ENCODE peak calls at places on chromosomes 16 and 17, in four cellular contexts. N is choroid plexus epithelial cell, F is psoas muscle, M is A549. A is an unnamed sample.

GRCh38 chr17:80352991-80353665 is 61.8 kb upstream of the ENDOV start:
- DNase-seq in M (no peak), N (no peak), F (no peak), A (no peak)

GRCh38 chr17:30130121-30130520 is 13.5 kb downstream of the NSRP1 start:
- DNase-seq in F (no peak), M (no peak), N (no peak), A (no peak)

GRCh38 chr16:20409398-20410152 is at the start of gene ACSM5:
- DNase-seq in F (peak), M (no peak), N (no peak), A (peak)

GRCh38 chr16:69324013-69324531 is 6.3 kb downstream of the PDF start:
- DNase-seq in M (no peak), F (peak), N (no peak), A (peak)

GRCh38 chr16:84323626-84324025 is 28.9 kb downstream of the WFDC1 start:
- DNase-seq in M (no peak), F (no peak), N (no peak), A (no peak)

GRCh38 chr17:828761-829160 is 46.6 kb downstream of the MRM3 start:
- DNase-seq in N (no peak), M (no peak), F (no peak), A (no peak)

GRCh38 chr17:73588291-73589095 is 55.8 kb downstream of the SDK2 start:
- DNase-seq in M (no peak), F (no peak), N (no peak), A (no peak)

GRCh38 chr17:46795379-46795952 is 23.0 kb downstream of the WNT3 start:
- DNase-seq in F (no peak), N (peak), M (peak), A (no peak)

GRCh38 chr17:80980397-80981061 is 11.1 kb upstream of the CHMP6 start:
- DNase-seq in F (no peak), N (no peak), M (peak), A (no peak)

GRCh38 chr16:16120382-16121184 is 102.7 kb downstream of the ABCC6 start:
- DNase-seq in M (no peak), F (peak), N (peak), A (peak)

GRCh38 chr17:77391668-77392375 is 251.1 kb downstream of the SEC14L1 start:
- DNase-seq in M (peak), F (peak), N (peak), A (peak)

GRCh38 chr16:81451753-81452680 is 7.4 kb downstream of the CMIP start:
- DNase-seq in F (peak), N (no peak), M (no peak), A (no peak)

GRCh38 chr16:21684199-21684598 is 20.4 kb downstream of the OTOA start:
- DNase-seq in F (no peak), M (peak), N (no peak), A (no peak)

GRCh38 chr16:27448531-27449433 is 46.8 kb downstream of the IL21R start:
- DNase-seq in F (no peak), M (no peak), N (no peak), A (no peak)

GRCh38 chr16:56247018-56247417 is 55.7 kb downstream of the GNAO1 start:
- DNase-seq in N (no peak), M (no peak), F (no peak), A (no peak)

GRCh38 chr16:49696414-49697101 is 159.4 kb downstream of the ZNF423 start:
- DNase-seq in N (peak), M (no peak), F (no peak), A (no peak)

GRCh38 chr16:14300631-14301149 is 229.6 kb downstream of the MRTFB start:
- DNase-seq in N (peak), M (peak), F (peak), A (peak)

GRCh38 chr17:36127882-36128369 is 24.3 kb downstream of the CCL4 start:
- DNase-seq in N (no peak), F (no peak), M (no peak), A (no peak)

GRCh38 chr17:45018514-45019176 is 32.8 kb downstream of the DCAKD start:
- DNase-seq in N (peak), M (no peak), F (no peak), A (peak)

GRCh38 chr16:56513972-56514371 is 5.9 kb downstream of the BBS2 start:
- DNase-seq in N (peak), M (peak), F (no peak), A (peak)

GRCh38 chr16:63904930-63905329 is 1216.9 kb downstream of the CDH11 start:
- DNase-seq in N (no peak), F (no peak), M (no peak), A (no peak)

GRCh38 chr17:81481011-81481799 is 31.4 kb downstream of the ACTG1 start:
- DNase-seq in F (peak), N (peak), M (peak), A (peak)

GRCh38 chr17:46003907-46004748 is 5.1 kb downstream of the STH start:
- DNase-seq in F (peak), N (peak), M (no peak), A (no peak)

GRCh38 chr16:66049865-66050264 is 316.6 kb upstream of the CDH5 start:
- DNase-seq in N (no peak), F (no peak), M (no peak), A (no peak)

GRCh38 chr17:7023576-7024401 is 939 bp downstream of the BCL6B start:
- DNase-seq in M (peak), N (peak), F (peak), A (peak)

GRCh38 chr17:11899494-11899893 is 97.8 kb downstream of the ZNF18 start:
- DNase-seq in F (no peak), N (no peak), M (no peak), A (peak)

GRCh38 chr17:47841488-47842308 is 625 bp upstream of the SCRN2 start:
- DNase-seq in N (no peak), F (no peak), M (no peak), A (no peak)

GRCh38 chr17:35314415-35315216 is 58.8 kb downstream of the SLFN11 start:
- DNase-seq in F (no peak), N (peak), M (peak), A (no peak)

GRCh38 chr17:48539177-48539576 is 5.7 kb downstream of the HOXB2 start:
- DNase-seq in M (no peak), F (no peak), N (no peak), A (no peak)

GRCh38 chr16:88920618-88921602 is 54.5 kb upstream of the PABPN1L start:
- DNase-seq in N (peak), F (peak), M (no peak), A (peak)

GRCh38 chr17:17324616-17325015 is 21.4 kb downstream of the NT5M start:
- DNase-seq in F (no peak), M (no peak), N (no peak), A (no peak)

GRCh38 chr17:4807534-4808377 is 804 bp downstream of the PLD2 start:
- DNase-seq in M (no peak), F (peak), N (no peak), A (no peak)

GRCh38 chr16:62254847-62255246 is 218.6 kb upstream of the CDH8 start:
- DNase-seq in F (no peak), M (no peak), N (no peak), A (no peak)

GRCh38 chr16:64290461-64290860 is 831.4 kb downstream of the CDH11 start:
- DNase-seq in F (no peak), M (no peak), N (no peak), A (no peak)

GRCh38 chr17:74769266-74769855 is 6.8 kb downstream of the NAT9 start:
- DNase-seq in F (no peak), M (no peak), N (no peak), A (no peak)

GRCh38 chr17:75152523-75152922 is 1.8 kb downstream of the JPT1 start:
- DNase-seq in M (no peak), N (no peak), F (no peak), A (no peak)

GRCh38 chr16:50673496-50674275 is 7.4 kb downstream of the SNX20 start:
- DNase-seq in N (no peak), F (no peak), M (no peak), A (no peak)

GRCh38 chr17:70310251-70310672 is 140.9 kb downstream of the KCNJ2 start:
- DNase-seq in M (no peak), F (no peak), N (no peak), A (no peak)

GRCh38 chr16:77480671-77481315 is 46.0 kb upstream of the ADAMTS18 start:
- DNase-seq in N (no peak), F (no peak), M (no peak), A (no peak)

DNA sequence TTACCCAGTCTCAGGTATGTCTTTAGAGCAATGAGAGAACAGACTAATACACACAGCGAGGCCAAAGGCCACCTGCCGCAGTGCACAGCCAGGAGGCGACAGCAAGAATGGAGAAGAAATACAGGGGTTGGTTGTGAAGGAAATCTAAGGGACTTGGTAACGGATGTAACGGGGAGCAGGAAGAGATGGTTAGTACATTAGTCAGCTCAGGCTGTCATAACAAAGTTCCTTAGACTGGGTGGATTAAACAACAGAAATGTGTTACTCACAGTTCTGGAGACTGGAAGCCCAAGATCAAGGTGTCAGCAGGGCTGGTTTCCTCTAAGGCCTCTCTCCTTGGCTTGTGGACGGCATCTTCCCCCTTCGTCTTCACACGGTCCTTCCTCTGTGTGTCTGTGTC is 47.1 kb downstream of the TVP23C start:
- DNase-seq in M (no peak), N (peak), F (no peak), A (no peak)
- H3K4me3 ChIP-seq in M (no peak), N (no peak), F (no peak), A (no peak)

GRCh38 chr16:85569615-85570212 is 43.4 kb upstream of the GSE1 start:
- DNase-seq in F (no peak), M (no peak), N (peak), A (no peak)

GRCh38 chr16:85570735-85571562 is 42.2 kb upstream of the GSE1 start:
- DNase-seq in N (no peak), M (no peak), F (peak), A (no peak)

GRCh38 chr16:85568519-85568918 is 44.6 kb upstream of the GSE1 start:
- DNase-seq in N (no peak), M (no peak), F (no peak), A (no peak)

GRCh38 chr16:85570213-85570734 is 42.8 kb upstream of the GSE1 start:
- DNase-seq in N (no peak), F (no peak), M (no peak), A (no peak)

GRCh38 chr16:85569039-85569614 is 44.0 kb upstream of the GSE1 start:
- DNase-seq in M (no peak), F (no peak), N (no peak), A (no peak)
- H3K4me3 ChIP-seq in M (no peak), F (no peak), N (no peak), A (no peak)

GRCh38 chr17:78883533-78884131 is 19.4 kb downstream of the CEP295NL start:
- DNase-seq in M (peak), N (peak), F (peak), A (peak)
- H3K4me3 ChIP-seq in M (peak), N (peak), F (peak), A (peak)

GRCh38 chr17:82882715-82883446 is 43.1 kb upstream of the ZNF750 start:
- DNase-seq in M (no peak), F (no peak), N (no peak), A (no peak)

GRCh38 chr17:82887255-82888164 is 47.7 kb upstream of the ZNF750 start:
- DNase-seq in F (no peak), M (no peak), N (peak), A (no peak)

GRCh38 chr17:82884341-82884871 is 44.6 kb upstream of the ZNF750 start:
- DNase-seq in N (no peak), M (no peak), F (no peak), A (no peak)

GRCh38 chr17:82883461-82884031 is 43.7 kb upstream of the ZNF750 start:
- DNase-seq in F (peak), M (no peak), N (no peak), A (no peak)

GRCh38 chr17:82884923-82885322 is 45.1 kb upstream of the ZNF750 start:
- DNase-seq in N (no peak), M (no peak), F (no peak), A (no peak)
- H3K4me3 ChIP-seq in N (no peak), M (no peak), F (no peak), A (no peak)

DNA sequence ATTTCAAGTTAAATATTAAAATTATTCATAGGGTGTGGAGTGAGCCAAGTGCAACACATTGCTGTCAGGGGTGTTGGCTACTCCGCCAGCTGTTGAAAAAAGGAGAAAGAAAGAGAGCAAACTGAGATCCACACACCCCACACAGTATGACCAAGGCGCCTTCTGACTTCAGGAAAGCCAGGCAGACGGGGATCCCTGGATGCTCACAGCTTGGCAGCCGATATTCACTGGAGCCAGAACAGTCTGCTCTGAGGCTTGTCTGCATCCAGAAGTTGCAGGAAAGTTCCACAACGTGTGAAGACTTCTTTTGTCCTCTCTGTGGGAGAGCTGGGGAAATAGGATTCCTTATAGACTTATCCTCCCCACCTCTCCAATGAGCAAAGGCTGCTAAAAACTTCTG is 9.2 kb downstream of the CHD9NB start:
- DNase-seq in F (no peak), N (peak), M (no peak), A (no peak)
- H3K4me3 ChIP-seq in F (peak), N (peak), M (no peak), A (no peak)

A was measured in uterus.